ENCODE peak calls at places on chromosomes 7 and 10, in ten cellular contexts. R is NCI-H1436, B is HCT116, I is AG04449, Q is GM12878, J is RWPE1, K is H1, D is ELR, N is OCI-LY7, F is IMR-90. W is an unnamed sample.

GRCh38 chr7:148964510-148965267 is 63.6 kb downstream of the PDIA4 start:
- DNase-seq in N (peak), Q (no peak), D (no peak), I (no peak), F (no peak), R (no peak), J (no peak), B (no peak), K (no peak), W (no peak)

GRCh38 chr7:23341846-23342598 is 42.9 kb downstream of the MALSU1 start:
- DNase-seq in J (no peak), B (no peak), R (no peak), N (no peak), K (no peak), F (peak), Q (no peak), D (no peak), I (no peak), W (no peak)

GRCh38 chr10:28211759-28212158 is 91.1 kb downstream of the MPP7 start:
- DNase-seq in K (no peak), R (no peak), F (no peak), Q (no peak), I (no peak), N (no peak), J (no peak), D (no peak), B (no peak), W (no peak)

GRCh38 chr7:7810826-7811225 is 92.4 kb upstream of the RPA3 start:
- DNase-seq in J (no peak), B (no peak), N (no peak), I (no peak), R (no peak), K (no peak), D (no peak), F (no peak), Q (no peak), W (no peak)

GRCh38 chr10:97096327-97097153 is 89.2 kb downstream of the SLIT1 start:
- DNase-seq in F (no peak), Q (no peak), J (no peak), R (no peak), B (no peak), N (no peak), I (no peak), K (no peak), D (no peak), W (no peak)

GRCh38 chr10:50554995-50555568 is 68.7 kb downstream of the SGMS1 start:
- DNase-seq in Q (no peak), J (no peak), D (peak), R (no peak), N (peak), B (no peak), K (no peak), F (peak), I (peak), W (peak)

GRCh38 chr7:147029935-147030334 is 913.3 kb downstream of the CNTNAP2 start:
- DNase-seq in R (no peak), I (no peak), J (no peak), Q (no peak), K (no peak), F (no peak), N (no peak), B (no peak), D (no peak), W (no peak)

GRCh38 chr7:7489546-7489945 is 46.1 kb downstream of the COL28A1 start:
- DNase-seq in I (no peak), R (no peak), B (no peak), J (no peak), Q (no peak), D (no peak), N (no peak), K (no peak), F (no peak), W (no peak)

GRCh38 chr7:92025260-92025659 is 84.6 kb downstream of the AKAP9 start:
- DNase-seq in B (no peak), N (no peak), F (peak), J (peak), I (peak), R (no peak), K (no peak), D (peak), Q (no peak), W (peak)